ENCODE peak calls at places on chromosome 12, in seven cellular contexts. One of them, this sample, is unnamed.

GRCh38 chr12:54032627-54033100 is at the start of gene HOXC5:
- DNase-seq in BE2C: peak
- DNase-seq in body of pancreas: peak
- DNase-seq in lower lobe of right lung: no peak
- DNase-seq in GM23338: peak
- DNase-seq in CD8-positive, alpha-beta T cell: peak
- DNase-seq in Caco-2: peak
- DNase-seq in this sample: peak

GRCh38 chr12:52009081-52009751 is 2.5 kb downstream of the TAMALIN start:
- DNase-seq in CD8-positive, alpha-beta T cell: no peak
- DNase-seq in BE2C: no peak
- DNase-seq in Caco-2: no peak
- DNase-seq in lower lobe of right lung: no peak
- DNase-seq in body of pancreas: no peak
- DNase-seq in GM23338: no peak
- DNase-seq in this sample: no peak

GRCh38 chr12:41289461-41289860 is 101.3 kb downstream of the PDZRN4 start:
- DNase-seq in GM23338: no peak
- DNase-seq in Caco-2: no peak
- DNase-seq in BE2C: no peak
- DNase-seq in CD8-positive, alpha-beta T cell: no peak
- DNase-seq in lower lobe of right lung: no peak
- DNase-seq in body of pancreas: no peak
- DNase-seq in this sample: no peak

GRCh38 chr12:47078733-47079364 is 572 bp upstream of the PCED1B start:
- DNase-seq in BE2C: no peak
- DNase-seq in CD8-positive, alpha-beta T cell: peak
- DNase-seq in lower lobe of right lung: peak
- DNase-seq in body of pancreas: peak
- DNase-seq in Caco-2: peak
- DNase-seq in GM23338: no peak
- DNase-seq in this sample: peak

GRCh38 chr12:58378038-58378437 is 436.7 kb downstream of the ATP23 start:
- DNase-seq in BE2C: no peak
- DNase-seq in Caco-2: no peak
- DNase-seq in lower lobe of right lung: no peak
- DNase-seq in CD8-positive, alpha-beta T cell: no peak
- DNase-seq in body of pancreas: no peak
- DNase-seq in GM23338: no peak
- DNase-seq in this sample: no peak

GRCh38 chr12:99985129-99985570 is 414 bp upstream of the ANKS1B start:
- DNase-seq in body of pancreas: no peak
- DNase-seq in Caco-2: no peak
- DNase-seq in CD8-positive, alpha-beta T cell: no peak
- DNase-seq in BE2C: no peak
- DNase-seq in lower lobe of right lung: no peak
- DNase-seq in GM23338: no peak
- DNase-seq in this sample: no peak

GRCh38 chr12:76879710-76880025 is 849 bp upstream of the CSRP2 start:
- DNase-seq in body of pancreas: no peak
- DNase-seq in BE2C: no peak
- DNase-seq in CD8-positive, alpha-beta T cell: no peak
- DNase-seq in Caco-2: no peak
- DNase-seq in lower lobe of right lung: no peak
- DNase-seq in GM23338: no peak
- DNase-seq in this sample: peak

GRCh38 chr12:108629824-108630476 is 3.7 kb downstream of the SELPLG start:
- DNase-seq in lower lobe of right lung: peak
- DNase-seq in BE2C: no peak
- DNase-seq in CD8-positive, alpha-beta T cell: peak
- DNase-seq in GM23338: no peak
- DNase-seq in Caco-2: no peak
- DNase-seq in body of pancreas: no peak
- DNase-seq in this sample: peak

GRCh38 chr12:18415227-18415626 is 153.9 kb downstream of the PIK3C2G start:
- DNase-seq in lower lobe of right lung: no peak
- DNase-seq in BE2C: no peak
- DNase-seq in GM23338: peak
- DNase-seq in CD8-positive, alpha-beta T cell: no peak
- DNase-seq in body of pancreas: no peak
- DNase-seq in Caco-2: peak
- DNase-seq in this sample: no peak

GRCh38 chr12:53995311-53996187 is 4.4 kb upstream of the HOXC9 start:
- DNase-seq in Caco-2: peak
- DNase-seq in body of pancreas: no peak
- DNase-seq in GM23338: peak
- DNase-seq in lower lobe of right lung: no peak
- DNase-seq in BE2C: peak
- DNase-seq in CD8-positive, alpha-beta T cell: no peak
- DNase-seq in this sample: no peak

GRCh38 chr12:125540580-125541204 is 475.5 kb downstream of the AACS start:
- DNase-seq in lower lobe of right lung: no peak
- DNase-seq in GM23338: no peak
- DNase-seq in body of pancreas: no peak
- DNase-seq in CD8-positive, alpha-beta T cell: no peak
- DNase-seq in BE2C: no peak
- DNase-seq in Caco-2: no peak
- DNase-seq in this sample: no peak

GRCh38 chr12:18932715-18933114 is 194.8 kb downstream of the CAPZA3 start:
- DNase-seq in body of pancreas: no peak
- DNase-seq in BE2C: no peak
- DNase-seq in CD8-positive, alpha-beta T cell: no peak
- DNase-seq in GM23338: no peak
- DNase-seq in lower lobe of right lung: no peak
- DNase-seq in Caco-2: no peak
- DNase-seq in this sample: no peak

GRCh38 chr12:6380141-6381121 is 3.5 kb upstream of the LTBR start:
- DNase-seq in Caco-2: no peak
- DNase-seq in BE2C: no peak
- DNase-seq in GM23338: no peak
- DNase-seq in lower lobe of right lung: peak
- DNase-seq in CD8-positive, alpha-beta T cell: no peak
- DNase-seq in body of pancreas: no peak
- DNase-seq in this sample: no peak

GRCh38 chr12:52523825-52524224 is 3.6 kb upstream of the KRT5 start:
- DNase-seq in lower lobe of right lung: no peak
- DNase-seq in GM23338: no peak
- DNase-seq in BE2C: no peak
- DNase-seq in CD8-positive, alpha-beta T cell: no peak
- DNase-seq in body of pancreas: no peak
- DNase-seq in Caco-2: no peak
- DNase-seq in this sample: no peak

GRCh38 chr12:43306066-43306465 is 245.9 kb downstream of the ADAMTS20 start:
- DNase-seq in body of pancreas: no peak
- DNase-seq in CD8-positive, alpha-beta T cell: no peak
- DNase-seq in GM23338: no peak
- DNase-seq in BE2C: no peak
- DNase-seq in lower lobe of right lung: no peak
- DNase-seq in Caco-2: no peak
- DNase-seq in this sample: no peak

GRCh38 chr12:110271015-110271414 is 10.0 kb upstream of the ATP2A2 start:
- DNase-seq in lower lobe of right lung: no peak
- DNase-seq in CD8-positive, alpha-beta T cell: no peak
- DNase-seq in body of pancreas: no peak
- DNase-seq in Caco-2: no peak
- DNase-seq in GM23338: no peak
- DNase-seq in BE2C: no peak
- DNase-seq in this sample: no peak

GRCh38 chr12:12734561-12735071 is 17.4 kb downstream of the CDKN1B start:
- DNase-seq in Caco-2: no peak
- DNase-seq in CD8-positive, alpha-beta T cell: no peak
- DNase-seq in GM23338: no peak
- DNase-seq in lower lobe of right lung: no peak
- DNase-seq in BE2C: no peak
- DNase-seq in body of pancreas: peak
- DNase-seq in this sample: no peak

GRCh38 chr12:55362675-55363074 is at the start of gene OR6C75:
- DNase-seq in lower lobe of right lung: no peak
- DNase-seq in body of pancreas: no peak
- DNase-seq in CD8-positive, alpha-beta T cell: no peak
- DNase-seq in Caco-2: no peak
- DNase-seq in GM23338: no peak
- DNase-seq in BE2C: no peak
- DNase-seq in this sample: no peak

GRCh38 chr12:75585309-75585708 is 73.9 kb upstream of the KRR1 start:
- DNase-seq in GM23338: no peak
- DNase-seq in BE2C: no peak
- DNase-seq in body of pancreas: no peak
- DNase-seq in CD8-positive, alpha-beta T cell: no peak
- DNase-seq in Caco-2: no peak
- DNase-seq in lower lobe of right lung: no peak
- DNase-seq in this sample: no peak

GRCh38 chr12:88127855-88128254 is 14.0 kb downstream of the CEP290 start:
- DNase-seq in Caco-2: no peak
- DNase-seq in body of pancreas: no peak
- DNase-seq in CD8-positive, alpha-beta T cell: no peak
- DNase-seq in lower lobe of right lung: no peak
- DNase-seq in GM23338: no peak
- DNase-seq in BE2C: no peak
- DNase-seq in this sample: no peak

GRCh38 chr12:114682101-114682919 is 1.7 kb downstream of the TBX3 start:
- DNase-seq in BE2C: no peak
- DNase-seq in lower lobe of right lung: no peak
- DNase-seq in GM23338: peak
- DNase-seq in body of pancreas: no peak
- DNase-seq in Caco-2: no peak
- DNase-seq in CD8-positive, alpha-beta T cell: no peak
- DNase-seq in this sample: no peak

GRCh38 chr12:116903818-116904217 is 6.9 kb upstream of the FBXW8 start:
- DNase-seq in GM23338: no peak
- DNase-seq in CD8-positive, alpha-beta T cell: no peak
- DNase-seq in body of pancreas: no peak
- DNase-seq in Caco-2: no peak
- DNase-seq in lower lobe of right lung: no peak
- DNase-seq in BE2C: no peak
- DNase-seq in this sample: no peak

GRCh38 chr12:8956073-8956472 is 6.6 kb upstream of the M6PR start:
- DNase-seq in CD8-positive, alpha-beta T cell: no peak
- DNase-seq in lower lobe of right lung: no peak
- DNase-seq in body of pancreas: no peak
- DNase-seq in GM23338: no peak
- DNase-seq in BE2C: no peak
- DNase-seq in Caco-2: no peak
- DNase-seq in this sample: no peak

GRCh38 chr12:97903356-97903755 is 440.8 kb downstream of the RMST start:
- DNase-seq in body of pancreas: no peak
- DNase-seq in CD8-positive, alpha-beta T cell: no peak
- DNase-seq in Caco-2: no peak
- DNase-seq in lower lobe of right lung: no peak
- DNase-seq in GM23338: no peak
- DNase-seq in BE2C: no peak
- DNase-seq in this sample: no peak

GRCh38 chr12:127944211-127944899 is 322.6 kb upstream of the TMEM132C start:
- DNase-seq in lower lobe of right lung: no peak
- DNase-seq in GM23338: no peak
- DNase-seq in body of pancreas: no peak
- DNase-seq in CD8-positive, alpha-beta T cell: no peak
- DNase-seq in BE2C: no peak
- DNase-seq in Caco-2: no peak
- DNase-seq in this sample: no peak

GRCh38 chr12:109557200-109557599 is 16.1 kb downstream of the MMAB start:
- DNase-seq in BE2C: no peak
- DNase-seq in CD8-positive, alpha-beta T cell: no peak
- DNase-seq in Caco-2: no peak
- DNase-seq in body of pancreas: no peak
- DNase-seq in GM23338: no peak
- DNase-seq in lower lobe of right lung: no peak
- DNase-seq in this sample: no peak

DNA sequence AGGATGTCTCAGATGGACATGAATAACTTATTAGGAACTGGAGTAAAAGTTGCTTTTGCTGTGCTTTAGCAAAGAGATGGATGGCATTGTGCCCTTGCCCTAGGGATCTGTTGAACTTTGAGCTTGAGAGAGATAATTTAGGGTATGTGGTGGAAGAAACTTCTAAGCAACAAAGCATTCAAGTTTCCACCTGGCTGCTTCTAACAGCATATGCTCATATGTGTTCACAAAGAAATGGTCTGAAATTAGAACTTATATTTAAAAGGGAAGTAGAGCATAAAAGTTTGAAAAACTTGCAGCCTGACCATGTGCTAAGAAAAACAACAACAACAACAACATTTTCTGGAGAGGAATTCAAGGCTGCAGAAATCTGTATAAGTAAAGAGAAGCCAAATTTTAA is 7.9 kb upstream of the CPSF6 start:
- DNase-seq in lower lobe of right lung: no peak
- DNase-seq in GM23338: no peak
- DNase-seq in body of pancreas: no peak
- DNase-seq in CD8-positive, alpha-beta T cell: no peak
- DNase-seq in BE2C: no peak
- DNase-seq in Caco-2: no peak
- DNase-seq in this sample: no peak
- TF ChIP-seq CTCF in lower lobe of right lung: no peak
- TF ChIP-seq CTCF in GM23338: no peak
- TF ChIP-seq CTCF in body of pancreas: no peak
- TF ChIP-seq CTCF in CD8-positive, alpha-beta T cell: no peak
- TF ChIP-seq CTCF in BE2C: no peak
- TF ChIP-seq CTCF in Caco-2: no peak
- TF ChIP-seq CTCF in this sample: no peak

DNA sequence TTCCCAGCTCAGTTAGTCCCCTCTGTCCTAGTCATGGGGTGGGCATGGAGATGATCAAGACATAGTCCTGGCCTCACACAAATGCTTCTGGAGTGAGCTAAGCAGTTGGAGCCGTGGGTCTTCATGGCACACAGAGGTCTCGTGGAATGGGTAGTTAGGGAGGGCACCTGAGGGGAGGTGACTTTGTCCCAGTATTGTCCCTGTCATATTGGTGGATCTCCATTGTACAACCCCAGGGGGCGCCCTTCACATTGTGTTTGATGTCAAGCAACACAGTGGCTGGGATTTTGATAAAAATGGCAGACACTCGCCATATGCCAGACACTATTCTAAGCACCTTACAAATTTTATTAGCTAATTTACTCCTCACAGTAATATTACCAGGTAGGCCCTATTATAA is 175.4 kb upstream of the LHX5 start:
- DNase-seq in CD8-positive, alpha-beta T cell: no peak
- DNase-seq in GM23338: peak
- DNase-seq in Caco-2: no peak
- DNase-seq in lower lobe of right lung: no peak
- DNase-seq in BE2C: peak
- DNase-seq in body of pancreas: no peak
- DNase-seq in this sample: peak
- TF ChIP-seq CTCF in CD8-positive, alpha-beta T cell: no peak
- TF ChIP-seq CTCF in GM23338: peak
- TF ChIP-seq CTCF in Caco-2: no peak
- TF ChIP-seq CTCF in lower lobe of right lung: no peak
- TF ChIP-seq CTCF in BE2C: peak
- TF ChIP-seq CTCF in body of pancreas: no peak
- TF ChIP-seq CTCF in this sample: peak

GRCh38 chr12:83261998-83262397 is 575.3 kb downstream of the TMTC2 start:
- DNase-seq in body of pancreas: no peak
- DNase-seq in lower lobe of right lung: no peak
- DNase-seq in GM23338: peak
- DNase-seq in CD8-positive, alpha-beta T cell: no peak
- DNase-seq in Caco-2: no peak
- DNase-seq in BE2C: no peak
- DNase-seq in this sample: no peak
- TF ChIP-seq CTCF in body of pancreas: peak
- TF ChIP-seq CTCF in lower lobe of right lung: no peak
- TF ChIP-seq CTCF in GM23338: peak
- TF ChIP-seq CTCF in CD8-positive, alpha-beta T cell: no peak
- TF ChIP-seq CTCF in Caco-2: no peak
- TF ChIP-seq CTCF in BE2C: peak
- TF ChIP-seq CTCF in this sample: no peak

GRCh38 chr12:1797011-1797901 is 23.1 kb upstream of the LRTM2 start:
- DNase-seq in GM23338: peak
- DNase-seq in CD8-positive, alpha-beta T cell: peak
- DNase-seq in lower lobe of right lung: peak
- DNase-seq in BE2C: no peak
- DNase-seq in body of pancreas: peak
- DNase-seq in Caco-2: no peak
- DNase-seq in this sample: peak
- TF ChIP-seq CTCF in GM23338: no peak
- TF ChIP-seq CTCF in CD8-positive, alpha-beta T cell: no peak
- TF ChIP-seq CTCF in lower lobe of right lung: no peak
- TF ChIP-seq CTCF in BE2C: no peak
- TF ChIP-seq CTCF in body of pancreas: no peak
- TF ChIP-seq CTCF in Caco-2: no peak
- TF ChIP-seq CTCF in this sample: no peak